ENCODE peak calls at places on chromosomes 16 and 17, in five cellular contexts. Q is fibroblast of lung, Z is K562, K is GM23338, E is cardiac muscle cell. F is an unnamed sample.

GRCh38 chr16:49855822-49856740 is at the start of gene ZNF423:
- DNase-seq in E (peak; percentile 66), Q (no peak), Z (no peak), K (peak; percentile 58), F (no peak)

GRCh38 chr17:31674305-31674704 is 184.7 kb downstream of the COPRS start:
- DNase-seq in Z (no peak), Q (peak; percentile 77), E (no peak), K (no peak), F (no peak)

GRCh38 chr17:67071595-67071994 is 27.2 kb downstream of the CACNG1 start:
- DNase-seq in E (no peak), Z (no peak), K (no peak), Q (no peak), F (no peak)

GRCh38 chr17:33292184-33292980 is 713 bp downstream of the ASIC2 start:
- DNase-seq in Q (peak; percentile 56), K (peak; percentile 58), Z (peak; percentile 27), E (peak; percentile 48), F (no peak)

GRCh38 chr16:58025351-58026138 is at the start of gene MMP15:
- DNase-seq in Z (peak; percentile 90), Q (peak; percentile 69), E (peak; percentile 94), K (peak; percentile 99), F (peak; percentile 57)

GRCh38 chr17:64546716-64547115 is 39.9 kb downstream of the CEP95 start:
- DNase-seq in Z (no peak), K (no peak), Q (no peak), E (no peak), F (no peak)

GRCh38 chr16:82167670-82168069 is 2.4 kb downstream of the MPHOSPH6 start:
- DNase-seq in K (no peak), Z (no peak), Q (no peak), E (no peak), F (no peak)

GRCh38 chr17:11744696-11745095 is 146.4 kb downstream of the DNAH9 start:
- DNase-seq in Z (no peak), Q (no peak), K (no peak), E (no peak), F (no peak)

GRCh38 chr16:16143038-16143763 is 80.1 kb downstream of the ABCC6 start:
- DNase-seq in Q (no peak), E (peak; percentile 11), Z (peak; percentile 79), K (peak; percentile 83), F (no peak)

GRCh38 chr16:756428-756827 is 4.1 kb upstream of the MSLN start:
- DNase-seq in K (no peak), E (no peak), Q (no peak), Z (no peak), F (no peak)

GRCh38 chr16:89720859-89721643 is at the start of the genes VPS9D1 and ZNF276:
- DNase-seq in E (peak; percentile 93), Z (peak; percentile 82), K (peak; percentile 90), Q (peak; percentile 74), F (peak; percentile 82)

GRCh38 chr17:48382989-48383388 is 47.0 kb downstream of the SKAP1 start:
- DNase-seq in Z (no peak), E (no peak), K (no peak), Q (no peak), F (no peak)

GRCh38 chr17:30346211-30346831 is 12.5 kb upstream of the TMIGD1 start:
- DNase-seq in E (no peak), K (no peak), Q (no peak), Z (no peak), F (no peak)

GRCh38 chr16:1469693-1470201 is 5.1 kb downstream of the CLCN7 start:
- DNase-seq in K (no peak), E (no peak), Z (no peak), Q (no peak), F (no peak)

GRCh38 chr17:72158895-72159885 is 38.4 kb downstream of the SOX9 start:
- DNase-seq in Z (no peak), E (no peak), Q (peak; percentile 48), K (no peak), F (no peak)

GRCh38 chr17:80082403-80083135 is 18.8 kb upstream of the GAA start:
- DNase-seq in E (peak; percentile 78), K (peak; percentile 85), Q (peak; percentile 64), Z (peak; percentile 43), F (peak; percentile 66)

GRCh38 chr17:5485270-5486205 is at the start of gene DERL2:
- DNase-seq in K (peak; percentile 81), Z (peak; percentile 69), E (no peak), Q (peak; percentile 36), F (no peak)

DNA sequence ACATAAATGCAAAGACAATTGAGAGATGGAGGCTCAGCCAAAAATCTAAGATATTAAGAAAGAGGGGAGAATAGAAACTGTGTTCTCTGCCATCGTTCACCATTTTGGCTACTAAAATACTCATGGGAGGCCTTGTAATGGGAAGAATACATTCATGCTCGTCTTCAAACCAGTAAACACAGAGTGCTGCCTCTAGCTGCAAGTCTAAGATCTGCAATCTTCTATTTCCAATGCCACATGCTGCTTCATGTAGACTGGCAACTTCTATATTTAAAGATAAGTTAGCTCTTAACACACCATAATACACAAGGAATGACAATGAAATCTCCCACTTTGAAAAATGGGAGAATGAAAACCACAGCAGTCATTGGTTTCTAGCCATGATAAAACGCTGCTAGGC is 387.3 kb downstream of the HS3ST3B1 start:
- DNase-seq in Q (no peak), Z (no peak), E (no peak), K (peak; percentile 34), F (no peak)
- TF ChIP-seq CTCF in Q (no peak), Z (peak; percentile 8), E (peak; percentile 9), K (peak; percentile 47), F (no peak)

GRCh38 chr16:85986931-85987749 is 88.2 kb downstream of the IRF8 start:
- DNase-seq in E (peak; percentile 59), Q (no peak), Z (no peak), K (peak; percentile 66), F (peak; percentile 27)
- H3K27ac ChIP-seq in E (no peak overlapping the region), Q (no peak overlapping the region), Z (no peak overlapping the region), K (no peak overlapping the region), F (no peak overlapping the region)

GRCh38 chr16:48620445-48620844 is 10.5 kb upstream of the N4BP1 start:
- DNase-seq in E (no peak), Q (no peak), K (no peak), Z (no peak), F (no peak)

GRCh38 chr16:48619547-48619946 is 9.6 kb upstream of the N4BP1 start:
- DNase-seq in Q (no peak), Z (no peak), E (no peak), K (no peak), F (no peak)

GRCh38 chr16:48616571-48616970 is 6.6 kb upstream of the N4BP1 start:
- DNase-seq in Z (no peak), Q (no peak), E (no peak), K (no peak), F (no peak)

GRCh38 chr16:48617104-48617503 is 7.1 kb upstream of the N4BP1 start:
- DNase-seq in E (no peak), Z (no peak), Q (no peak), K (no peak), F (no peak)

DNA sequence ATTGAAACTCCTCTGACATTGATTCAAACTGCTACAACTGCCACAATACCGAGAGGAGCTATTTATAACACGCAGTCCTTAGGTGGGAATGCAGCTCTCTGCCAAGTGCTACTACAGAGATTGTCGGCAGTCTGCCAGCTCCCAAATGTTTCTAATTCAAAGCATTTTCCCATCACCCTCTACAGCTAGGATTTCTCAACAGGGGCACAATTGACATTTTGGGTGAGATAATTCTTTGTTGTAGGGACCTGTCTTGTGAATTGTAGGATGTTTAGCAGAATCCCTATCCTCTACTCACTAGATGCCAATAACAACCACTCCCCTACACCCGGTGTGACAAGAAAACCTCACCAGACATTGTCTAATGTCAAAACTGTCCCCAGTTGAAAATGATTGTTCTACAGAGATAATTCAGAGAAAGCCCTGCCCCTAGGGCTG is 7.8 kb upstream of the N4BP1 start:
- DNase-seq in Q (peak; percentile 79), Z (no peak), E (peak; percentile 88), K (no peak), F (no peak)
- H3K4me3 ChIP-seq in Q (no peak overlapping the region), Z (no peak overlapping the region), E (no peak overlapping the region), K (no peak overlapping the region), F (no peak overlapping the region)

GRCh38 chr16:85057212-85057889 is 29.8 kb downstream of the KIAA0513 start:
- DNase-seq in E (peak; percentile 52), Z (peak; percentile 85), K (peak; percentile 72), Q (no peak), F (no peak)
- TF ChIP-seq CTCF in E (no peak), Z (peak; percentile 72), K (peak; percentile 58), Q (no peak), F (no peak)

DNA sequence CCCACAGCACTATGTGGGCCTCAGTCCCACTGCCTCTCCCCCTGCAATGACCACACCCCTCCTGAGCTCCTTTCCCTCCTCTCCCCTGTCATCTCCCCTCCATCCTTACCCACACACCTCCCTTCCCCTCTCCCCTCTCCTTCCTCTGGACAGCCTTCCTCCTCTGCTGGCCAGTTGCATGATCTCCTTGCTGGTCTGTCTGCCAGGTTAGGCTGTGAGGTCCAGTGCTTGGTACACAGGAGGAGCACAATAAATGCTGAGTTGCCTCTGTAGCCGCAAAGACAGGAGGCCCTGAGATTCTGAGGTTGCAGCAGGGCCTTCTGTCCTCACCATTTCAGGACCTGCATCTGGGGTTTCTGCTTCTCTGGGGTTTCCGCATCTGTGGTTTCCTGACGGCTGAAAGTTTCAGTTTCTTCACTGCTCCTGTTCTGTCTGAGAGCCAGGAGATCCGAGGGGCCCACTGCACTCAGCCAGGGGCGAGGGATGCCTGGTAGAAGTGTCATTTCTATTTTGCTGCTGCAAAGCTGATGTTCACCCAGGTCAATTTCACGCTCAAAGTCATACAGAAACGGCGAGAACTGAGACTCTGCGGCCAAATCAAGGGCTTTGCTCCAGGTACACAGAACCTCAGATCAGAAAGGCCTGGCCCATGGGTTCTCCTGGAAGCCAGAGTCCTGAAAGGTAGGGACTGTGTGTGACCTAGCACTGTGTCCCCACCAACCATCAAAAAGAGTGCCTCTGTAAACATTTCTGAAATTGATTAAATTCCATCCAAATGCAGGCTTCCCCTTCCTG is 4.6 kb upstream of the SLC12A3 start:
- DNase-seq in Z (no peak), K (no peak), E (no peak), Q (peak; percentile 12), F (no peak)
- H3K27ac ChIP-seq in Z (no peak overlapping the region), K (no peak overlapping the region), E (peak overlapping the region; percentile 72), Q (no peak overlapping the region), F (peak overlapping the region; percentile 23)